ENCODE peak calls at places on chromosomes 6 and 20, in four cellular contexts. K, R, Y and P are unnamed samples.

GRCh38 chr6:118739976-118740771 is 88.8 kb upstream of the CEP85L start:
- DNase-seq in K (no peak), R (no peak), Y (no peak), P (no peak)

GRCh38 chr6:148538251-148539190 is 195.9 kb downstream of the SASH1 start:
- DNase-seq in K (no peak), R (no peak), Y (no peak), P (no peak)

GRCh38 chr6:108368431-108369030 is 73.7 kb downstream of the AFG1L start:
- DNase-seq in K (no peak), Y (no peak), R (no peak), P (no peak)

GRCh38 chr20:21048841-21049273 is 57.3 kb downstream of the LINC00237 start:
- DNase-seq in K (peak), Y (peak), R (peak), P (peak)

GRCh38 chr6:84623956-84624680 is 140.3 kb downstream of the TBX18 start:
- DNase-seq in K (no peak), R (no peak), Y (no peak), P (no peak)

GRCh38 chr20:34891166-34892062 is 15.0 kb downstream of the ACSS2 start:
- DNase-seq in K (no peak), Y (no peak), R (no peak), P (no peak)

GRCh38 chr6:3190779-3191178 is 33.4 kb upstream of the TUBB2A start:
- DNase-seq in Y (no peak), K (no peak), R (no peak), P (no peak)

GRCh38 chr20:53691811-53692192 is 98.2 kb upstream of the ZNF217 start:
- DNase-seq in Y (no peak), R (no peak), K (no peak), P (no peak)

GRCh38 chr6:157443066-157443800 is 62.2 kb downstream of the ZDHHC14 start:
- DNase-seq in K (no peak), R (no peak), Y (no peak), P (no peak)

GRCh38 chr20:20466341-20466879 is 98.5 kb downstream of the INSM1 start:
- DNase-seq in K (no peak), R (no peak), Y (no peak), P (no peak)

GRCh38 chr6:22071655-22072054 is 225.2 kb downstream of the PRL start:
- DNase-seq in R (no peak), K (no peak), Y (no peak), P (no peak)

GRCh38 chr6:120916844-120917243 is 417.4 kb downstream of the TBC1D32 start:
- DNase-seq in R (no peak), K (no peak), Y (no peak), P (no peak)

GRCh38 chr6:43578748-43579147 is 2.8 kb downstream of the POLH start:
- DNase-seq in Y (no peak), K (no peak), R (no peak), P (no peak)

GRCh38 chr20:54231006-54231405 is 23.1 kb downstream of the PFDN4 start:
- DNase-seq in R (no peak), K (no peak), Y (no peak), P (no peak)

GRCh38 chr6:122753688-122754056 is 25.8 kb upstream of the FABP7 start:
- DNase-seq in K (no peak), Y (no peak), R (no peak), P (no peak)

GRCh38 chr20:9306521-9306920 is 207.9 kb upstream of the LAMP5 start:
- DNase-seq in Y (peak), K (no peak), R (no peak), P (no peak)